ENCODE peak calls at places on chromosomes 12 and 14, in seven cellular contexts. G is activated T-cell treated with anti-CD3 and anti-CD28 coated beads for 48 hours; D is amniotic stem cell; T is CD4-positive, alpha-beta memory T cell; U is activated CD4-positive, alpha-beta T cell treated with anti-CD3 and anti-CD28 coated beads, Interleukin-2, amount 10 ng/mL, durations not matched to agents 7 days and 5 days; S is activated naive CD8-positive, alpha-beta T cell treated with anti-CD3 and anti-CD28 coated beads, Interleukin-2, amount 50 U/mL, for 16 hours; Q is neuronal stem cell. P is an unnamed sample.

GRCh38 chr14:64970776-64971451 is 1.2 kb downstream of the RAB15 start:
- DNase-seq in U (no peak), S (no peak), T (no peak), G (no peak), Q (no peak), D (no peak), P (peak)

GRCh38 chr14:24032727-24033418 is 18.9 kb upstream of the CARMIL3 start:
- DNase-seq in Q (no peak), U (no peak), S (no peak), G (no peak), T (no peak), D (no peak), P (no peak)

GRCh38 chr12:53004582-53004981 is 1.7 kb upstream of the EIF4B start:
- DNase-seq in T (no peak), S (no peak), Q (no peak), U (no peak), G (no peak), D (no peak), P (peak)

GRCh38 chr12:97075583-97076268 is 168.7 kb downstream of the NEDD1 start:
- DNase-seq in S (no peak), U (no peak), T (no peak), G (no peak), Q (peak), D (no peak), P (no peak)

GRCh38 chr12:55745361-55746146 is 2.6 kb downstream of the GDF11 start:
- DNase-seq in D (no peak), S (no peak), T (no peak), Q (peak), G (no peak), U (no peak), P (peak)

GRCh38 chr14:105917933-105918436 is 391.6 kb downstream of the TMEM121 start:
- DNase-seq in G (no peak), D (no peak), T (peak), S (no peak), U (no peak), Q (no peak), P (no peak)

GRCh38 chr12:132797820-132798570 is 30.7 kb downstream of the GOLGA3 start:
- DNase-seq in S (no peak), T (no peak), D (no peak), G (no peak), U (no peak), Q (no peak), P (no peak)

GRCh38 chr12:104222981-104223380 is 7.4 kb downstream of the TXNRD1 start:
- DNase-seq in S (no peak), T (no peak), D (no peak), Q (no peak), U (no peak), G (no peak), P (no peak)

GRCh38 chr14:101025131-101025530 is 121.6 kb upstream of the RTL1 start:
- DNase-seq in G (no peak), S (no peak), Q (no peak), U (no peak), T (no peak), D (no peak), P (no peak)

P was measured in endodermal cell.